ENCODE peak calls at places on chromosomes 11 and 22, in six cellular contexts. B, G, J, D, U and Q are unnamed samples.

GRCh38 chr11:63838682-63839507 is at the start of gene MARK2:
- DNase-seq in B (peak; percentile 99), D (peak; percentile 99), J (peak; percentile 96), G (peak; percentile 99), U (peak; percentile 98), Q (peak; percentile 99)

GRCh38 chr11:44630511-44631210 is 65.2 kb downstream of the CD82 start:
- DNase-seq in J (no peak), B (no peak), U (no peak), D (peak; percentile 33), G (no peak), Q (peak; percentile 10)

GRCh38 chr11:31499576-31500178 is 9.7 kb downstream of the IMMP1L start:
- DNase-seq in U (no peak), D (no peak), G (no peak), B (no peak), J (peak; percentile 63), Q (no peak)

GRCh38 chr11:66011785-66012303 is at the start of gene CST6:
- DNase-seq in B (no peak), U (no peak), G (no peak), J (no peak), D (no peak), Q (no peak)

GRCh38 chr11:86570020-86570419 is 102.4 kb downstream of the ME3 start:
- DNase-seq in G (no peak), D (no peak), U (no peak), J (peak; percentile 51), B (no peak), Q (no peak)

GRCh38 chr11:73795925-73796632 is 8.4 kb downstream of the MRPL48 start:
- DNase-seq in U (peak; percentile 28), D (no peak), G (peak; percentile 61), B (no peak), J (no peak), Q (no peak)

GRCh38 chr11:94457118-94458029 is 36.3 kb downstream of the MRE11 start:
- DNase-seq in G (no peak), B (no peak), J (peak; percentile 4), U (no peak), D (no peak), Q (no peak)

GRCh38 chr22:46577361-46578249 is 40.2 kb upstream of the CELSR1 start:
- DNase-seq in G (peak; percentile 40), B (peak; percentile 69), D (peak; percentile 59), J (no peak), U (no peak), Q (no peak)

GRCh38 chr11:1146311-1146864 is 11.4 kb upstream of the MUC5AC start:
- DNase-seq in U (no peak), G (no peak), D (no peak), B (no peak), J (no peak), Q (no peak)

GRCh38 chr11:117914398-117914761 is 14.8 kb downstream of the TMPRSS13 start:
- DNase-seq in D (peak; percentile 31), J (no peak), B (no peak), U (no peak), G (no peak), Q (no peak)

GRCh38 chr22:50048836-50049235 is 9.3 kb downstream of the TTLL8 start:
- DNase-seq in G (no peak), U (no peak), B (no peak), D (no peak), J (no peak), Q (no peak)

GRCh38 chr11:32137263-32137662 is 46.4 kb downstream of the RCN1 start:
- DNase-seq in J (peak; percentile 99), D (no peak), G (no peak), U (peak; percentile 70), B (no peak), Q (no peak)

DNA sequence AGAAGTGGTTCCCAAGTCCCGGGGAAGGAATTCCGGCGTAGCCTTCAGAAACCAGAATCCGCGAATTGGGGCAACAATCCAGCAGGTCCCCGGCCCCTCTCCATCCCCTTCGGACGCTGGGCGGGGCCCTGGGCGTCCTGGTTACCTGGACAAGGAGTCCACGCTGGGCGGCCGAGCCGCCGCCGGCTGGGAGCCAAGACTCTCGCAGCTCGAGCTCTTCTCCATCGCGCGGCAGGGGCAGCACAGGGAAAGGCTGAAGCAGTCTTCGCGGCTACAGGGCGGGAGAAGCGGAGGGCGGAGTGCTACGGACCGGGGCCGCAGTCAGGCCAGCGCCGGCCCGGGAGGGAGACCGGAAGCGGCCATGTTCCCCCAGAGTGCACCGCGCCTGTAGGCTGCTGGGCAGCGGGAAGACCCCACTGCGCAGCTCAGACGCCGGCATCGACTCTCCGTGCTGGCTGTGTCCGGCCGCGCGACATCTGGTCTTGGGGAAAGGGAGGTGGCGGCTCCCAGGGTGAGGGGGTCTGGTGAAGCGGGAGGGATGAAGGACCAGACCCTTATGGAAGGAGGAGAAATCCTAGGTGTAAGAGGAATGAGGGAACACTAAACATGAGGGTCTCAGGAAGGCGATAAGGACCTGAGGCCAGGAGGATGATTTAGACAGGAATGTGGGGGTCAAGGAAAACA is at the start of gene MTMR2:
- DNase-seq in G (peak; percentile 67), B (peak; percentile 84), J (peak; percentile 70), D (peak; percentile 79), U (peak; percentile 71), Q (peak; percentile 89)
- TF ChIP-seq POLR2A in G (peak; percentile 84), B (peak; percentile 37), J (peak; percentile 96), D (peak; percentile 69), U (peak; percentile 95), Q (no peak)

DNA sequence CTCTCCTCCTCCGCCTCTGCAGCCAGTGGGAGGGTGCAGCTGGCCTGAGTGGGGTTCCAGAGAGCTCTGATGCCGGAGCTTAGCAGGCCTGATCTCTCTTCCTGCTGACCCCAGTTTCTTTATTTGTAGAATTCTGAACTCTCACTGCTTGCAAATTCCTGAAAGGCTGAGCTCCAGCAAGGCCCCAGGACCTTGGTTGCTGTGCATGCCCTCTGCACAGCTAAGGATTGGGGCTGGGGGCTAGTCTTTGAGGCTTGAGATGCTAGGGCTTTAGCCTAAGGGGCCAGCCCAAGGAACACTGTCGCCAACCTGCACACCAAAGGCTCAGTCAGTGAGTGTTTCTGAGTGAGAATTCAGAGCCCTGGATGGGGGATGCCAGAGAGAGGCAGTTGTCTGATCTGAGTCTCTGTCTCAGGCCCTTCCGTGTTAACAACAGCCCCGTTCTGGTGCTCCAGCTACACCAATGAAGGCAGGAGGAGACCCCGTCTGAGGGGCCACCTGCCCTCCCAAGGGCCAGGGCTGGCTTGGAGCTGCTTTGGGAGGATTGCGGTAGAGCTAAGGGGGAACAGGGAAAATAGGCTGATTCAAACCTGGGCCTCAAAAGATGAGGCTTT is 106.0 kb upstream of the LMO1 start:
- DNase-seq in G (no peak), B (no peak), U (no peak), D (peak; percentile 16), J (no peak), Q (no peak)
- TF ChIP-seq CTCF in G (no peak), B (no peak), U (no peak), D (no peak), J (no peak), Q (no peak)

DNA sequence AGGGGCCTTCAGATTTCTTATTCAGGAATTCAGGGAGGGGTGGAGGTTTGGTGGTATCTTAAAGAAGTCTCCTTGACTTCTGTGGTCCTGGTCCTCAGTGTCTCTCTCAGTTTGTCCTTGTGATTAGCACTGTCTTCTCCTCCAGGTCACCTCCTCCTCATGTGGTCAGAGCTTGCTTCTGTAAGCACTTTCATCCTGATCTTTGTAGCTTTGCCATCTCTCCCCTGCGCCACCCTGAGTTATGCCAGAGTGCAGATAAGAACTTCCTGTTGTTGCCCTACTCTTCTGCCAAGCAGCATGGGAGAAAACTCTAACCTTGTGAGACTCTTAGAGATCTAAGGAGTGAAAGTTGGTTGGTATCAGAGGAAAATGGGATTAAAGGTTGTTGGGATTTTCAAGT is 30.9 kb downstream of the MICAL2 start:
- DNase-seq in D (no peak), J (no peak), B (no peak), U (no peak), G (no peak), Q (peak; percentile 74)
- H3K4me1 ChIP-seq in D (no peaks in the 10 kb centered on the region), J (peaks cover 54% of the 10 kb centered on the region), B (peaks cover 83% of the 10 kb centered on the region), U (peaks cover 43% of the 10 kb centered on the region), G (no peaks in the 10 kb centered on the region), Q (peaks cover 93% of the 10 kb centered on the region)

GRCh38 chr22:38753894-38754246 is 1.9 kb downstream of the SUN2 start:
- DNase-seq in D (peak; percentile 77), U (no peak), G (no peak), B (no peak), J (no peak), Q (peak; percentile 40)

GRCh38 chr22:38754247-38755154 is 1.3 kb downstream of the SUN2 start:
- DNase-seq in U (no peak), B (peak; percentile 80), J (peak; percentile 43), D (peak; percentile 88), G (peak; percentile 96), Q (peak; percentile 71)

GRCh38 chr22:38756631-38757463 is 1.0 kb upstream of the SUN2 start:
- DNase-seq in B (no peak), D (no peak), J (no peak), G (peak; percentile 37), U (no peak), Q (no peak)

GRCh38 chr22:38755911-38756532 is at the start of gene SUN2:
- DNase-seq in D (peak; percentile 97), B (peak; percentile 96), G (peak; percentile 95), J (peak; percentile 77), U (peak; percentile 81), Q (peak; percentile 97)

GRCh38 chr22:38755155-38755910 is 465 bp downstream of the SUN2 start:
- DNase-seq in B (peak; percentile 97), J (peak; percentile 48), G (peak; percentile 98), U (peak; percentile 73), D (peak; percentile 99), Q (peak; percentile 90)
- TF ChIP-seq POLR2A in B (peak; percentile 76), J (no peak), G (peak; percentile 80), U (peak; percentile 4), D (peak; percentile 89), Q (no peak)

GRCh38 chr22:45102896-45103420 is 60.8 kb upstream of the NUP50 start:
- DNase-seq in J (no peak), D (no peak), U (no peak), G (no peak), B (no peak), Q (no peak)

GRCh38 chr22:45103756-45104155 is 60.0 kb upstream of the NUP50 start:
- DNase-seq in D (no peak), B (no peak), G (no peak), U (no peak), J (no peak), Q (no peak)

GRCh38 chr22:45099961-45100360 is 63.8 kb upstream of the NUP50 start:
- DNase-seq in J (no peak), U (no peak), B (no peak), D (no peak), G (no peak), Q (no peak)

GRCh38 chr22:45104313-45104712 is 59.4 kb upstream of the NUP50 start:
- DNase-seq in G (no peak), U (no peak), B (no peak), J (no peak), D (no peak), Q (no peak)

DNA sequence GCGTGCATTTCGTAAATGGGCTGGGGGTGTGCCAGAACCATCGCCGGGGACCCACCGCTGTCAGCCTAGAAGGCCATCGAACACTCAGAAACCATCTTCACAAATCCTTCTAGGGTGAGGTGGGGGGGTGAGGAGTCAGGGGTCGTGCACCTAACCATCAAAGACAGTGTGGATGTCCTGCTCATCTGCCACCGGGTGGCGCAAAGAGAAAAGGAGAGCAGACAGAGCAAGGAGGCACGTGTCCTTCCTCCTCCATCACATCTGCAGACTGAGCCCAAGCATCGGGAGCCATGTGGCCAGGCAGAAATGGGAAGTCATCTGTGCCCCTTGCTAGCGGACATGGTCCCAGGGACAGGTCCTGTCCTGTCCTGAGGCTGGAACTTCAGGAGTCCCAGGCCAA is 61.9 kb upstream of the NUP50 start:
- DNase-seq in G (peak; percentile 29), B (no peak), U (peak; percentile 74), D (peak; percentile 62), J (peak; percentile 72), Q (peak; percentile 81)
- TF ChIP-seq CTCF in G (no peak), B (no peak), U (peak; percentile 49), D (peak; percentile 60), J (peak; percentile 72), Q (peak; percentile 73)